ENCODE peak calls at places on chromosome 4, in nine cellular contexts. F is upper lobe of right lung, C is heart right ventricle, X is lower leg skin, Z is choroid plexus epithelial cell, S is Caco-2, O is colonic mucosa, P is SK-N-SH, L is mucosa of descending colon. N is an unnamed sample.

GRCh38 chr4:185144601-185145240 is 1.7 kb downstream of the SLC25A4 start:
- DNase-seq in F (no peak), C (no peak), X (no peak), Z (no peak), S (no peak), O (no peak), P (no peak), L (no peak), N (no peak)

GRCh38 chr4:84878090-84878489 is 88.4 kb downstream of the WDFY3 start:
- DNase-seq in F (no peak), C (no peak), X (no peak), Z (peak; percentile 87), S (no peak), O (no peak), P (no peak), L (no peak), N (no peak)

GRCh38 chr4:15031197-15031596 is 28.9 kb downstream of the CPEB2 start:
- DNase-seq in F (no peak), C (no peak), X (no peak), Z (peak; percentile 34), S (no peak), O (no peak), P (no peak), L (no peak), N (no peak)

GRCh38 chr4:184419976-184420375 is 54.4 kb downstream of the IRF2 start:
- DNase-seq in F (no peak), C (no peak), X (no peak), Z (no peak), S (no peak), O (no peak), P (no peak), L (no peak), N (no peak)

GRCh38 chr4:5370286-5370685 is 319.0 kb downstream of the STK32B start:
- DNase-seq in F (no peak), C (no peak), X (no peak), Z (peak; percentile 8), S (no peak), O (no peak), P (no peak), L (no peak), N (no peak)

GRCh38 chr4:174210952-174211490 is 72.4 kb downstream of the FBXO8 start:
- DNase-seq in F (no peak), C (no peak), X (no peak), Z (no peak), S (no peak), O (no peak), P (no peak), L (no peak), N (no peak)

GRCh38 chr4:138312536-138312911 is 70.4 kb upstream of the SLC7A11 start:
- DNase-seq in F (no peak), C (no peak), X (no peak), Z (no peak), S (no peak), O (no peak), P (no peak), L (no peak), N (no peak)

GRCh38 chr4:80172203-80172602 is 25.1 kb upstream of the PRDM8 start:
- DNase-seq in F (no peak), C (no peak), X (no peak), Z (no peak), S (no peak), O (no peak), P (no peak), L (no peak), N (no peak)

GRCh38 chr4:94649381-94650128 is 108.2 kb upstream of the BMPR1B start:
- DNase-seq in F (no peak), C (no peak), X (no peak), Z (peak; percentile 78), S (no peak), O (no peak), P (no peak), L (no peak), N (no peak)

GRCh38 chr4:173088144-173088543 is 80.5 kb upstream of the GALNT7 start:
- DNase-seq in F (no peak), C (no peak), X (no peak), Z (no peak), S (no peak), O (no peak), P (no peak), L (no peak), N (no peak)

GRCh38 chr4:62474802-62475201 is 1274.7 kb downstream of the ADGRL3 start:
- DNase-seq in F (no peak), C (no peak), X (no peak), Z (no peak), S (no peak), O (no peak), P (no peak), L (no peak), N (no peak)

GRCh38 chr4:77418333-77418732 is 187.3 kb upstream of the CXCL13 start:
- DNase-seq in F (no peak), C (no peak), X (no peak), Z (peak; percentile 19), S (no peak), O (no peak), P (peak; percentile 8), L (no peak), N (no peak)

GRCh38 chr4:6065166-6065565 is 46.9 kb upstream of the C4orf50 start:
- DNase-seq in F (peak; percentile 44), C (no peak), X (no peak), Z (no peak), S (no peak), O (no peak), P (no peak), L (no peak), N (no peak)

GRCh38 chr4:151992301-151992700 is 231.5 kb upstream of the GATB start:
- DNase-seq in F (no peak), C (no peak), X (no peak), Z (no peak), S (no peak), O (no peak), P (no peak), L (no peak), N (no peak)

GRCh38 chr4:8267077-8267476 is 2.5 kb upstream of the HTRA3 start:
- DNase-seq in F (peak; percentile 88), C (peak; percentile 78), X (no peak), Z (peak; percentile 60), S (no peak), O (peak; percentile 70), P (peak; percentile 73), L (no peak), N (no peak)

DNA sequence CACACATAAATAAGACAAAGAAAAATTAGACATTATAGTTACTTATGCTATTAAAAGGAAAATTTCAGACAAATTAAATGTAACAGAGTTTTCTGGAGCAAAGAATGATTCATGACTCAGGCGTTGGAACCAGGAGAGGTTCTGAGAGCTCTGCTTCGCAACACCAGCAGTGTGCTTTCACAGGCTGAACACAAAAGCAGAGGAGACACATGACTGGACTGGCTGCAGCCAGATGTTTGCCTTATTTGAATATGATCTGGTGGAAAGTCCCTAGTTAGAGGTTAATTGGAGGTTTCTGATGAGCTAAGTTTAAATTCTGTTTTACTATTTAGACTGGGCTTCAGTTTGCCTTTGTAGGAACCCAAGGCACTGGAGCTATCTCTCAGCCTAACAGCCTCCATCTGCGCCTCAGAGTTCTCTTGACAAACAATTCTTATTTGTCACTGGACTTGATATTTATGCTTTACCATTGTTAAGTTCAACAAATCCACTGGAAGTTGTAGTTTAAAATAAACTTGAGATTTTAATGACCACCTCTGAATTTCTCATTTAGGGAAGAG is 16.2 kb downstream of the BOD1L1 start:
- DNase-seq in F (no peak), C (peak; percentile 36), X (no peak), Z (peak; percentile 93), S (no peak), O (no peak), P (no peak), L (no peak), N (no peak)
- H3K4me3 ChIP-seq in F (no peak overlapping the region), C (no peak overlapping the region), X (no peak overlapping the region), Z (no peak overlapping the region), S (no peak overlapping the region), O (no peak overlapping the region), P (no peak overlapping the region), L (no peak overlapping the region), N (no peak overlapping the region)

DNA sequence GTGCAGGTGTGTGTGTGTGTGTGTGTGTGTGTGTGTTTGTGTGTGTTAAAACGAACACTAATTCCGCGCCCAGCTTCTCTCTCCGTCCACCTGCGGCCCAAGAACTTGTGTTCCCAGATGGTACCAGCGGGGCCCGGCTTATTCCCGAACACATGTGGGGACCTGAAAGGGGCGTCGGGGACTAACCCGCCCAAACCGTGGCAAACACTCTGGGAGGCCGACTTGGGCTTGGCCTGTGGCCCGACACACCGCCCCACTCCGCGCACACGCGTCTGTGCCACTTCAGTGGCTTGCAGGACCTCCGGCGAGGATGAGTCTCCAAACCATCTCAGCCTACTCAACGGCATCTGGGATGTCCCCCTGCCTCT is 870 bp upstream of the HHIP start:
- DNase-seq in F (peak; percentile 77), C (no peak), X (no peak), Z (peak; percentile 19), S (no peak), O (no peak), P (peak; percentile 17), L (peak; percentile 47), N (peak; percentile 76)
- H3K4me3 ChIP-seq in F (peak overlapping the region; percentile 50), C (peak overlapping the region; percentile 52), X (no peak overlapping the region), Z (peak overlapping the region; percentile 70), S (no peak overlapping the region), O (peak overlapping the region; percentile 27), P (peak overlapping the region; percentile 72), L (no peak overlapping the region), N (peak overlapping the region; percentile 37)

GRCh38 chr4:163558539-163559044 is 64.1 kb downstream of the TMA16 start:
- DNase-seq in F (peak; percentile 67), C (no peak), X (no peak), Z (no peak), S (no peak), O (no peak), P (no peak), L (peak; percentile 50), N (peak; percentile 50)
- H3K4me3 ChIP-seq in F (no peak overlapping the region), C (no peak overlapping the region), X (no peak overlapping the region), Z (no peak overlapping the region), S (no peak overlapping the region), O (no peak overlapping the region), P (no peak overlapping the region), L (no peak overlapping the region), N (no peak overlapping the region)

DNA sequence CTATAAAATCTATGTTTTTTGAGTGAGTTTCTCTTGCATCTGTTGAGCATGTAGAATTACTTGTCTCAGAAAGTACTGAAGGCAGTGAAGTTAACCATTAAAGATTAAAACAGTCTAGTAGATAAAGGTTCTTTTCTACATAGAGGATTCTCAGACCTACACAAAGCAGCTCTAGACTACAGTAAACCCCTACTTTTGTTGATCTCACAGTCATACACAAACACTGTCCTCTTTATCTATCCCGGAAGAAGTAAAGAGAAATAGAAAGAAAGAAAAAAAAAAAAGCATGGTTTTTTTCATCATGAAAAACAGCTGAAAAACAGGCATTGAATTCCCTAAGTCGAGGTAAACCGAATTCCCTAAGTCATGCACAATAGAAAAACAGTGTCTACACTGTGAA is 58.6 kb downstream of the COL25A1 start:
- DNase-seq in F (no peak), C (no peak), X (no peak), Z (no peak), S (no peak), O (no peak), P (no peak), L (no peak), N (no peak)
- H3K4me3 ChIP-seq in F (no peak overlapping the region), C (no peak overlapping the region), X (no peak overlapping the region), Z (no peak overlapping the region), S (no peak overlapping the region), O (no peak overlapping the region), P (no peak overlapping the region), L (no peak overlapping the region), N (no peak overlapping the region)